ENCODE peak calls at places on chromosomes 16 and 17, in five cellular contexts. X is H1; L is AG04450; B is CD8-positive, alpha-beta T cell; G is epithelial cell of proximal tubule. W is an unnamed sample.

GRCh38 chr17:80034654-80034976 is 1.1 kb downstream of the TBC1D16 start:
- DNase-seq in G (no peak), B (no peak), L (no peak), X (no peak), W (no peak)

GRCh38 chr17:44137891-44138709 is 3.6 kb upstream of the HROB start:
- DNase-seq in X (peak), G (peak), B (peak), L (peak), W (peak)

GRCh38 chr16:88591577-88592021 is 21.4 kb downstream of the ZC3H18 start:
- DNase-seq in L (no peak), G (no peak), X (no peak), B (no peak), W (no peak)

GRCh38 chr16:25106567-25107465 is 4.7 kb upstream of the LCMT1 start:
- DNase-seq in B (peak), X (peak), G (no peak), L (peak), W (peak)

GRCh38 chr17:56112086-56112485 is 41.2 kb upstream of the ANKFN1 start:
- DNase-seq in L (no peak), G (no peak), X (no peak), B (no peak), W (no peak)

GRCh38 chr17:61411114-61411943 is 11.7 kb downstream of the TBX2 start:
- DNase-seq in X (peak), G (no peak), B (no peak), L (no peak), W (peak)

GRCh38 chr16:3609895-3610697 is 1.3 kb downstream of the SLX4 start:
- DNase-seq in G (no peak), L (no peak), X (no peak), B (no peak), W (no peak)

GRCh38 chr16:50916040-50916439 is 174.2 kb downstream of the CYLD start:
- DNase-seq in G (no peak), B (no peak), L (no peak), X (no peak), W (no peak)

GRCh38 chr16:22098538-22099255 is 6.4 kb downstream of the VWA3A start:
- DNase-seq in X (no peak), L (no peak), B (no peak), G (no peak), W (peak)

GRCh38 chr16:72427786-72428480 is 256.0 kb upstream of the PMFBP1 start:
- DNase-seq in L (no peak), X (no peak), G (no peak), B (no peak), W (no peak)

GRCh38 chr17:64679710-64680216 is 17.7 kb upstream of the SMURF2 start:
- DNase-seq in G (peak), L (peak), B (no peak), X (no peak), W (peak)

GRCh38 chr16:82658796-82659195 is 32.0 kb downstream of the CDH13 start:
- DNase-seq in L (no peak), G (no peak), X (no peak), B (no peak), W (no peak)

GRCh38 chr16:5490499-5490898 is 392.9 kb upstream of the EEF2KMT start:
- DNase-seq in G (no peak), X (peak), L (no peak), B (no peak), W (no peak)

GRCh38 chr16:26198221-26198620 is 506.5 kb downstream of the HS3ST4 start:
- DNase-seq in B (no peak), G (no peak), L (no peak), X (no peak), W (no peak)

GRCh38 chr16:65121870-65122723 is at the start of gene CDH11:
- DNase-seq in X (peak), G (no peak), L (peak), B (no peak), W (peak)

GRCh38 chr16:31023627-31024226 is 9.6 kb upstream of the STX4 start:
- DNase-seq in L (no peak), X (no peak), B (no peak), G (no peak), W (no peak)

GRCh38 chr16:27920391-27920891 is 143.1 kb downstream of the GSG1L start:
- DNase-seq in X (peak), B (no peak), L (no peak), G (no peak), W (no peak)

GRCh38 chr17:82416771-82417170 is 1.4 kb upstream of the HEXD start:
- DNase-seq in B (no peak), X (no peak), G (no peak), L (no peak), W (no peak)
- TF ChIP-seq CTCF in B (peak), X (peak), G (peak), L (peak), W (peak)

DNA sequence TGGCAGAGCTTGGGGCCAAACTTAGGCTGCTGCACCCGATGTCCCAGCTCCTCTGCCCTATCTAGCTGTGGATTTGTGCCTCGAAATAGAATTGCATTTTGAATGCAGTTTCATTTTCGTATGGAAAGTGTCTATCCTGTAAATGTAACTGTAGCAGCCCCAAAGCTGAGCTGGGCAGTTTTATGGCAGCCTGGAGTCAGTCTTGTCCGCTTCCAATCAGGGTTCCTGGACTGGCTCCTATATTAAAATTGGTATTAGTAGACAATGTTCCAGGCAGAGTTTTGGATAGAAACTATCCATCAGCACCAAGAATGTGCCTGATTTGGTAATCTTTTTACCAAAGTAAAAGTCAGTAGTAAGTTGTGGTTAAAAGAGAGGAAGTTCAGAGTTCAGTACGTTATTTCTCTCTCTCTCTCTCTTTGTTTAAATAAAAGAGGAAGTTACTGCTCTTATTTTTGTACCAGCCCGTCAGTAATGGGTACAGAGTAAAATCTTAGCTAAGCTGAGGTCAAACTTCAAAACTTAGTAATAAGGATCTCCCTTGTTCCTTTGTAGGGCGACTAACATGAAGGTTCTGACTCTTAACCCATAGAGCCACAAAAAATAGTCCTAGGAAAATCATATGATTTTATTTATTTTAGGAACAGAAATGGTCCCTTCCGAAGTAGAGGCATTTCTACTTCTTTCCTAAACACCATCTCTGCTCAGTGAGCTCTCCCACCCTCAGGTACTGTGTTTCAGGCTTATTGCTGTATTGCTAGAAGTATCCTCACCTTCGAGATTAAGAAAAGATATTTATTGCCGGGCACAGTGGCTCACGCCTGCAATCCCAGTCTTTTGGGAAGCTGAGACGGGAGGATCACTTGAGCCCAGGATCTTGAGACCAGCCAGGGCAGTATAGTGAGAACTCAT is 28.0 kb downstream of the PRKCB start:
- DNase-seq in G (no peak), L (no peak), B (no peak), X (no peak), W (no peak)
- H3K4me3 ChIP-seq in G (no peak), L (no peak), B (peak), X (no peak), W (no peak)

GRCh38 chr17:82014432-82014831 is 8.2 kb downstream of the CENPX start:
- DNase-seq in L (no peak), G (no peak), X (no peak), B (no peak), W (no peak)
- TF ChIP-seq CTCF in L (no peak), G (no peak), X (no peak), B (no peak), W (no peak)

GRCh38 chr16:35425270-35425669 is 1965.9 kb downstream of the TP53TG3F start:
- DNase-seq in B (no peak), G (no peak), X (no peak), L (no peak), W (no peak)
- H3K4me3 ChIP-seq in B (no peak), G (no peak), X (no peak), L (no peak), W (no peak)

GRCh38 chr16:83887088-83887487 is 11.8 kb upstream of the MLYCD start:
- DNase-seq in X (no peak), L (no peak), B (no peak), G (no peak), W (no peak)
- TF ChIP-seq CTCF in X (peak), L (no peak), B (no peak), G (no peak), W (peak)

GRCh38 chr16:75648265-75649076 is 898 bp downstream of the TERF2IP start:
- DNase-seq in B (peak), L (peak), G (no peak), X (peak), W (peak)

GRCh38 chr16:75647492-75648264 is at the start of the genes KARS1 and TERF2IP:
- DNase-seq in L (peak), X (peak), B (peak), G (peak), W (peak)

GRCh38 chr16:75647138-75647491 is 350 bp downstream of the KARS1 start:
- DNase-seq in B (no peak), L (no peak), X (no peak), G (no peak), W (no peak)

GRCh38 chr16:75640598-75640997 is 6.9 kb downstream of the KARS1 start:
- DNase-seq in X (no peak), B (no peak), G (no peak), L (peak), W (no peak)

GRCh38 chr16:75644240-75645012 is 3.0 kb downstream of the KARS1 start:
- DNase-seq in G (no peak), X (no peak), L (no peak), B (no peak), W (no peak)
- H3K4me3 ChIP-seq in G (no peak), X (no peak), L (no peak), B (no peak), W (no peak)

DNA sequence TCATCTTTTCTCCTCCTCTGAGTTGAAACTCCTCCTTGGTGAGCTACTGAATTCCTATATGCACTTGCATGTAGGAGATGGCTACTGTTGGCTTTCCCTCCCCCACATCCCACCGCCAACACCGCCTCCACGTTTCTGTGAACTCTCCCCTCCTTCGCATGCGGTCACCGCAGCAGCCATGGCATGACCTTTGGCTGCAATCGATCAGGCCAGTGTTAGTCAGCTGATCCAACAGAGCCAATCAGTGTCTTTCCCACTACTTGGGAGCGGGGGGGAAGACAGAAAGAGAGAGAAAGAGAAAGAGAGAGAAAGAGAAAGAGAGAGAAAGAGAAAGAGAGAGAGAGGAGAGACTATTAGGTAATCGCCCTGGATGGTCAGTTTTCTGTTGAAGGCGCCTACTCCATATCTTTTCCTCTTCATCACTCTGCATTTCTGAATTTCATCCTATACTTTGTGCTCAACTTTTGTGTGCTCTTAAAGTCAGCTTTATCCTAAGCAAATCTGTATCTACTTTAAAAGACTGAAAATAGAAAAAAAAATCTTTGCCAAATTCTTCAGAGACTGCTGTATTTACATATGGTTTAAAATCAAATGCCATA is 22.7 kb downstream of the ASGR1 start:
- DNase-seq in G (no peak), L (no peak), B (no peak), X (no peak), W (no peak)
- TF ChIP-seq CTCF in G (no peak), L (no peak), B (no peak), X (no peak), W (no peak)

GRCh38 chr17:58248955-58249269 is 10.5 kb downstream of the LPO start:
- DNase-seq in G (no peak), X (no peak), L (no peak), B (no peak), W (no peak)
- H3K4me3 ChIP-seq in G (no peak), X (peak), L (peak), B (peak), W (peak)

GRCh38 chr16:11596572-11597226 is 10.0 kb upstream of the LITAF start:
- DNase-seq in L (no peak), X (no peak), G (no peak), B (no peak), W (no peak)
- TF ChIP-seq CTCF in L (no peak), X (no peak), G (no peak), B (no peak), W (no peak)

GRCh38 chr17:42743595-42744282 is 1.1 kb downstream of the EZH1 start:
- DNase-seq in X (no peak), L (no peak), G (no peak), B (no peak), W (no peak)
- H3K4me3 ChIP-seq in X (peak), L (peak), G (peak), B (peak), W (peak)

W was measured in brain microvascular endothelial cell.